ENCODE peak calls at places on chromosome 7, in four cellular contexts. E is GM06990, B is choroid plexus epithelial cell, H is Panc1. M is an unnamed sample.

GRCh38 chr7:117127585-117128168 is 174.4 kb downstream of the ST7 start:
- DNase-seq in B (peak), H (peak), E (no peak), M (no peak)

GRCh38 chr7:127933116-127933515 is 98.1 kb downstream of the LRRC4 start:
- DNase-seq in E (no peak), B (no peak), H (no peak), M (no peak)

GRCh38 chr7:51316666-51317581 is at the start of gene COBL:
- DNase-seq in H (no peak), B (no peak), E (no peak), M (no peak)

GRCh38 chr7:127415060-127415742 is 22.7 kb upstream of the ZNF800 start:
- DNase-seq in H (no peak), E (no peak), B (no peak), M (no peak)

GRCh38 chr7:138002096-138002827 is 376 bp upstream of the CREB3L2 start:
- DNase-seq in B (peak), E (peak), H (peak), M (peak)

GRCh38 chr7:54864718-54865117 is 105.7 kb upstream of the SEC61G start:
- DNase-seq in B (no peak), E (no peak), H (no peak), M (no peak)

GRCh38 chr7:157597562-157597961 is 260.8 kb downstream of the DNAJB6 start:
- DNase-seq in H (no peak), E (no peak), B (no peak), M (no peak)

GRCh38 chr7:48084727-48085432 is 4.2 kb upstream of the UPP1 start:
- DNase-seq in H (peak), B (peak), E (peak), M (peak)

GRCh38 chr7:157120181-157120580 is 18.5 kb upstream of the UBE3C start:
- DNase-seq in H (no peak), E (no peak), B (no peak), M (no peak)

GRCh38 chr7:34315032-34315431 is 343.0 kb upstream of the NPSR1 start:
- DNase-seq in H (no peak), B (peak), E (no peak), M (no peak)

GRCh38 chr7:28575241-28575643 is 162.9 kb downstream of the CREB5 start:
- DNase-seq in E (no peak), H (no peak), B (peak), M (no peak)

GRCh38 chr7:132501956-132502355 is 74.3 kb downstream of the PLXNA4 start:
- DNase-seq in H (no peak), B (no peak), E (no peak), M (no peak)

GRCh38 chr7:82701941-82702340 is 258.4 kb upstream of the CACNA2D1 start:
- DNase-seq in H (no peak), E (no peak), B (no peak), M (no peak)

GRCh38 chr7:73473636-73474035 is 40.1 kb downstream of the FZD9 start:
- DNase-seq in B (no peak), H (no peak), E (no peak), M (no peak)

GRCh38 chr7:152148706-152149105 is 123.2 kb downstream of the GALNT11 start:
- DNase-seq in E (no peak), H (no peak), B (no peak), M (no peak)
- TF ChIP-seq CTCF in E (no peak), H (no peak), B (no peak), M (no peak)

GRCh38 chr7:7563813-7564212 is 2.9 kb upstream of the MIOS start:
- DNase-seq in H (no peak), B (no peak), E (no peak), M (no peak)
- H3K4me3 ChIP-seq in H (no peak), B (no peak), E (no peak), M (peak)

DNA sequence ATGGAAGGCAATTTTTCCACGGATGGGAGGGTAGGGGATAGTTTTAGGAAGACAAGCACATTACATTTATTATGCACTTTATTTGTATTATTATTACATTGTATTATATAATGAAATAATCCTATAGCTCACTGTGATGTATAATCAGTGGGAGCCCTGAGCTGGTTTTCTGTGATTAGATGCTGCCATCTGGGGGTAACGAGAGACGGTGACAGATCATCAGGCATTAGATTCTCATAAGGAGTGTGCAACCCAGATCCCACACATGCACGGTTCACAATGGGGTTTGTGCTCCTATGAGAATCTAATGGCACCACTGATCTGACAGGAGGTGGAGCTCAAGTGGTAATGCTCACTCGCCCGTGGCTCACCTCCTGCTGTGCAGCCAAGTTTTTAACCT is 103.9 kb upstream of the STK17A start:
- DNase-seq in E (no peak), H (no peak), B (no peak), M (no peak)
- TF ChIP-seq CTCF in E (no peak), H (peak), B (peak), M (no peak)

GRCh38 chr7:100544949-100545635 is 6.1 kb downstream of the AGFG2 start:
- DNase-seq in B (peak), H (no peak), E (no peak), M (no peak)

GRCh38 chr7:100546868-100547800 is 8.1 kb downstream of the AGFG2 start:
- DNase-seq in B (no peak), H (no peak), E (no peak), M (no peak)

GRCh38 chr7:100546129-100546867 is 7.3 kb downstream of the AGFG2 start:
- DNase-seq in H (no peak), B (peak), E (peak), M (no peak)

GRCh38 chr7:100544386-100544785 is 5.4 kb downstream of the AGFG2 start:
- DNase-seq in H (no peak), B (no peak), E (no peak), M (no peak)

DNA sequence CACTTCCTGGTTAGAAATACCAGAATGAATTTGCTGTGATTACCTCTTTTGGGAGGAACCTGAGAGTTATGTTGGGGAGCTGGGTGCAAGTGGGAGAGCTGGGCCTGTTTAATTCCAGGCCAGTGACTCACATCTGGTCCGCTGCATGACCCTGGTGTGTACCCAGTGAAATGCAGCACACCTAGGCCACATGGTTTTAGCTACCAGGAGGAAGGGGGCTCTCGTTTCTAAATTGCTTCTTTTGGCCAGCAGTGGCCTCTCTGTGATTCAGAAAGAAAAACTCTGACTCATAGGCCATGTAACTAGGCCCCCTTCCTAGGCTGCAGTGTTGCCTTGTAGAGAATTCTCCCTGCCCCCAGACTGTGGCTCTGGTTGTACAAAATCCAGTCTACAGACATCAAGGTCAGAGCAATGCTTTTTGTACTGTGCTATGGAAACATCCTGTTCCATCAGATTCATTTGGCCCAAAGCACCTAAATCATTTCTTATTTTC is 6.7 kb downstream of the AGFG2 start:
- DNase-seq in B (peak), H (peak), E (peak), M (peak)
- H3K4me3 ChIP-seq in B (no peak), H (peak), E (peak), M (no peak)